ENCODE peak calls at places on chromosomes 5 and 9, in five cellular contexts. L, X, W, S and H are unnamed samples. For H3K4me1, the result is how much of the 10 kb centered on the place peaks cover.

GRCh38 chr5:6158974-6159863 is 219.1 kb downstream of the MED10 start:
- DNase-seq in L (peak), X (no peak), W (no peak), S (no peak), H (peak)

GRCh38 chr9:114588671-114589526 is 1.3 kb downstream of the ATP6V1G1 start:
- DNase-seq in L (no peak), X (no peak), W (no peak), S (no peak), H (peak)

GRCh38 chr5:115857621-115858349 is 16.1 kb downstream of the AP3S1 start:
- DNase-seq in L (no peak), X (no peak), W (no peak), S (no peak), H (no peak)

GRCh38 chr5:124605516-124605915 is 140.9 kb downstream of the ZNF608 start:
- DNase-seq in L (no peak), X (peak), W (peak), S (no peak), H (peak)

GRCh38 chr9:80605129-80605528 is 1033.4 kb downstream of the TLE4 start:
- DNase-seq in L (no peak), X (no peak), W (no peak), S (no peak), H (peak)

GRCh38 chr9:75360258-75360657 is 271.9 kb downstream of the OSTF1 start:
- DNase-seq in L (no peak), X (no peak), W (no peak), S (no peak), H (no peak)

GRCh38 chr9:125240649-125240999 is 519 bp downstream of the HSPA5 start:
- DNase-seq in L (peak), X (no peak), W (no peak), S (no peak), H (no peak)

GRCh38 chr5:149656576-149657182 is 73.4 kb upstream of the PPARGC1B start:
- DNase-seq in L (peak), X (no peak), W (no peak), S (no peak), H (no peak)

GRCh38 chr5:131575660-131576227 is 59.3 kb downstream of the RAPGEF6 start:
- DNase-seq in L (no peak), X (no peak), W (no peak), S (no peak), H (no peak)

GRCh38 chr5:140038373-140038957 is 4.6 kb downstream of the NRG2 start:
- DNase-seq in L (no peak), X (no peak), W (no peak), S (no peak), H (no peak)

GRCh38 chr5:137491121-137491520 is 8.0 kb downstream of the SPOCK1 start:
- DNase-seq in L (no peak), X (no peak), W (no peak), S (no peak), H (peak)

GRCh38 chr9:126578029-126578428 is 35.7 kb upstream of the LMX1B start:
- DNase-seq in L (no peak), X (no peak), W (no peak), S (no peak), H (no peak)

GRCh38 chr9:6811436-6811835 is 53.7 kb downstream of the KDM4C start:
- DNase-seq in L (no peak), X (no peak), W (no peak), S (no peak), H (no peak)

GRCh38 chr5:164672190-164672589 is 1166.8 kb downstream of the MAT2B start:
- DNase-seq in L (no peak), X (no peak), W (no peak), S (no peak), H (no peak)

GRCh38 chr5:103014983-103015382 is 105.0 kb downstream of the GIN1 start:
- DNase-seq in L (no peak), X (no peak), W (no peak), S (no peak), H (peak)

GRCh38 chr9:126499005-126499910 is 114.5 kb upstream of the LMX1B start:
- DNase-seq in L (no peak), X (no peak), W (peak), S (no peak), H (no peak)

GRCh38 chr9:96383165-96383939 is at the start of gene SLC35D2:
- DNase-seq in L (peak), X (peak), W (peak), S (no peak), H (peak)

GRCh38 chr5:16737620-16738364 is 121.0 kb upstream of the RETREG1 start:
- DNase-seq in L (no peak), X (no peak), W (no peak), S (no peak), H (no peak)

GRCh38 chr5:154197801-154198461 is 7.4 kb downstream of the GALNT10 start:
- DNase-seq in L (no peak), X (peak), W (no peak), S (no peak), H (peak)

GRCh38 chr9:89309608-89310485 is 1.1 kb upstream of the CKS2 start:
- DNase-seq in L (peak), X (peak), W (no peak), S (no peak), H (no peak)

GRCh38 chr5:160485364-160486010 is 63.8 kb downstream of the PTTG1 start:
- DNase-seq in L (no peak), X (no peak), W (no peak), S (no peak), H (no peak)
- TF ChIP-seq CTCF in L (no peak), X (no peak), W (no peak), S (no peak), H (no peak)

GRCh38 chr5:38465702-38466443 is 90.6 kb downstream of the LIFR start:
- DNase-seq in L (no peak), X (no peak), W (no peak), S (no peak), H (no peak)
- H3K4me1 ChIP-seq in L (under half), X (under half), W (under half), S (under half), H (half or more)

DNA sequence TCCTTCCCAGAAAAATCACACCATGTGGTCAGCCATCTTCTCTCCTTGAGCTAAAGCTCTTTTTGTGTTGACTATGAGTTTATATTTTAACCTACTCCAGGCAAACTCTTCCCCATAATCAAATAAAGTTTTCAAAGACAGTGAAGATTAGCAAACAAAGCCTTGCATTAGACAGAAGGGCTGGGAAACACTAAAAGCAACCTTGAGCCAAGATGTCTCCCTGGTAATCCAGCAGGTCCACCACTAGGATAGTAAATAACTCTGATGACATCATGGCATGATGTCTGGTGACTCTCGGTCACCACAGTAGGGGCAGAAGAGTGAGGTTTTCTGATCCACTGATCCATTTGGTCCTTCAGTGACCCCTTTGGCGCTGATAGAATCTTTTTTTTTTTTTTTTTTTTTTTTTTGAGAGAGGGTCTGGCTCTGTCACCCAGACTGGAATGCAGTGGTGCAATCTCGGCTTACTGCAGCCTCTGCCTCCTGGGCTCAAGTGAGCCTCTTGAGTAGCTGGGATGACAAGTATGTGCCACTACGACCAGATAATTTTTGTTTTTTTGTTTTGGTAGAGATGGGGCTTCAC is 30.6 kb upstream of the IL6ST start:
- DNase-seq in L (no peak), X (no peak), W (no peak), S (no peak), H (no peak)
- H3K27ac ChIP-seq in L (no peak), X (no peak), W (no peak), S (no peak), H (no peak)

GRCh38 chr9:117046666-117047327 is 359.7 kb downstream of the TRIM32 start:
- DNase-seq in L (no peak), X (no peak), W (no peak), S (no peak), H (no peak)
- TF ChIP-seq CTCF in L (no peak), X (no peak), W (no peak), S (no peak), H (peak)

GRCh38 chr9:129494113-129494789 is 126.7 kb downstream of the C9orf50 start:
- DNase-seq in L (peak), X (peak), W (no peak), S (no peak), H (no peak)
- H3K4me1 ChIP-seq in L (half or more), X (under half), W (under half), S (under half), H (half or more)